ENCODE peak calls at places on chromosome 4, in nine cellular contexts. One of them, this sample, is unnamed.

GRCh38 chr4:38743866-38744265 is 38.9 kb downstream of the TLR10 start:
- DNase-seq in HuH-7: no peak
- DNase-seq in neural progenitor cell: no peak
- DNase-seq in IMR-90: no peak
- DNase-seq in stimulated activated CD4-positive, alpha-beta T cell treated with anti-CD3 and anti-CD28 coated beads, TNF-alpha, amount 100 ng/mL, for 48 hours: no peak
- DNase-seq in endothelial cell of umbilical vein: no peak
- DNase-seq in cardiac muscle cell: peak
- DNase-seq in posterior cingulate gyrus: no peak
- DNase-seq in heart left ventricle: no peak
- DNase-seq in this sample: no peak

GRCh38 chr4:12488672-12489071 is 995.5 kb downstream of the RAB28 start:
- DNase-seq in cardiac muscle cell: peak
- DNase-seq in IMR-90: no peak
- DNase-seq in endothelial cell of umbilical vein: no peak
- DNase-seq in heart left ventricle: peak
- DNase-seq in neural progenitor cell: no peak
- DNase-seq in posterior cingulate gyrus: peak
- DNase-seq in stimulated activated CD4-positive, alpha-beta T cell treated with anti-CD3 and anti-CD28 coated beads, TNF-alpha, amount 100 ng/mL, for 48 hours: no peak
- DNase-seq in HuH-7: no peak
- DNase-seq in this sample: no peak

GRCh38 chr4:2103843-2104547 is 44.9 kb downstream of the NAT8L start:
- DNase-seq in heart left ventricle: no peak
- DNase-seq in posterior cingulate gyrus: no peak
- DNase-seq in cardiac muscle cell: no peak
- DNase-seq in neural progenitor cell: no peak
- DNase-seq in endothelial cell of umbilical vein: no peak
- DNase-seq in IMR-90: no peak
- DNase-seq in stimulated activated CD4-positive, alpha-beta T cell treated with anti-CD3 and anti-CD28 coated beads, TNF-alpha, amount 100 ng/mL, for 48 hours: no peak
- DNase-seq in HuH-7: no peak
- DNase-seq in this sample: no peak

GRCh38 chr4:158895797-158896442 is 127.1 kb downstream of the FNIP2 start:
- DNase-seq in neural progenitor cell: peak
- DNase-seq in IMR-90: peak
- DNase-seq in stimulated activated CD4-positive, alpha-beta T cell treated with anti-CD3 and anti-CD28 coated beads, TNF-alpha, amount 100 ng/mL, for 48 hours: no peak
- DNase-seq in posterior cingulate gyrus: peak
- DNase-seq in heart left ventricle: no peak
- DNase-seq in HuH-7: no peak
- DNase-seq in endothelial cell of umbilical vein: peak
- DNase-seq in cardiac muscle cell: peak
- DNase-seq in this sample: no peak

GRCh38 chr4:86220137-86220536 is 139.7 kb downstream of the MAPK10 start:
- DNase-seq in heart left ventricle: no peak
- DNase-seq in neural progenitor cell: no peak
- DNase-seq in cardiac muscle cell: peak
- DNase-seq in HuH-7: no peak
- DNase-seq in posterior cingulate gyrus: no peak
- DNase-seq in IMR-90: peak
- DNase-seq in stimulated activated CD4-positive, alpha-beta T cell treated with anti-CD3 and anti-CD28 coated beads, TNF-alpha, amount 100 ng/mL, for 48 hours: no peak
- DNase-seq in endothelial cell of umbilical vein: peak
- DNase-seq in this sample: no peak

GRCh38 chr4:106707776-106708603 is 328.1 kb downstream of the DKK2 start:
- DNase-seq in IMR-90: no peak
- DNase-seq in cardiac muscle cell: peak
- DNase-seq in stimulated activated CD4-positive, alpha-beta T cell treated with anti-CD3 and anti-CD28 coated beads, TNF-alpha, amount 100 ng/mL, for 48 hours: no peak
- DNase-seq in neural progenitor cell: no peak
- DNase-seq in heart left ventricle: no peak
- DNase-seq in HuH-7: no peak
- DNase-seq in posterior cingulate gyrus: no peak
- DNase-seq in endothelial cell of umbilical vein: peak
- DNase-seq in this sample: no peak

GRCh38 chr4:56772134-56772533 is 49.4 kb downstream of the SPINK2 start:
- DNase-seq in HuH-7: no peak
- DNase-seq in heart left ventricle: no peak
- DNase-seq in endothelial cell of umbilical vein: no peak
- DNase-seq in posterior cingulate gyrus: no peak
- DNase-seq in stimulated activated CD4-positive, alpha-beta T cell treated with anti-CD3 and anti-CD28 coated beads, TNF-alpha, amount 100 ng/mL, for 48 hours: no peak
- DNase-seq in IMR-90: peak
- DNase-seq in cardiac muscle cell: no peak
- DNase-seq in neural progenitor cell: no peak
- DNase-seq in this sample: no peak

GRCh38 chr4:111991163-111991562 is 154.1 kb upstream of the FAM241A start:
- DNase-seq in IMR-90: no peak
- DNase-seq in heart left ventricle: no peak
- DNase-seq in stimulated activated CD4-positive, alpha-beta T cell treated with anti-CD3 and anti-CD28 coated beads, TNF-alpha, amount 100 ng/mL, for 48 hours: no peak
- DNase-seq in endothelial cell of umbilical vein: no peak
- DNase-seq in neural progenitor cell: no peak
- DNase-seq in posterior cingulate gyrus: no peak
- DNase-seq in cardiac muscle cell: no peak
- DNase-seq in HuH-7: no peak
- DNase-seq in this sample: no peak

GRCh38 chr4:150178161-150178560 is 99.9 kb downstream of the DCLK2 start:
- DNase-seq in HuH-7: no peak
- DNase-seq in heart left ventricle: no peak
- DNase-seq in posterior cingulate gyrus: no peak
- DNase-seq in IMR-90: peak
- DNase-seq in stimulated activated CD4-positive, alpha-beta T cell treated with anti-CD3 and anti-CD28 coated beads, TNF-alpha, amount 100 ng/mL, for 48 hours: no peak
- DNase-seq in neural progenitor cell: no peak
- DNase-seq in cardiac muscle cell: no peak
- DNase-seq in endothelial cell of umbilical vein: no peak
- DNase-seq in this sample: no peak

GRCh38 chr4:7155611-7156071 is 36.7 kb upstream of the SORCS2 start:
- DNase-seq in neural progenitor cell: no peak
- DNase-seq in cardiac muscle cell: peak
- DNase-seq in posterior cingulate gyrus: peak
- DNase-seq in stimulated activated CD4-positive, alpha-beta T cell treated with anti-CD3 and anti-CD28 coated beads, TNF-alpha, amount 100 ng/mL, for 48 hours: no peak
- DNase-seq in endothelial cell of umbilical vein: peak
- DNase-seq in heart left ventricle: peak
- DNase-seq in IMR-90: no peak
- DNase-seq in HuH-7: no peak
- DNase-seq in this sample: peak

GRCh38 chr4:86928400-86929255 is 6.2 kb upstream of the AFF1 start:
- DNase-seq in endothelial cell of umbilical vein: no peak
- DNase-seq in neural progenitor cell: no peak
- DNase-seq in heart left ventricle: no peak
- DNase-seq in posterior cingulate gyrus: no peak
- DNase-seq in cardiac muscle cell: no peak
- DNase-seq in stimulated activated CD4-positive, alpha-beta T cell treated with anti-CD3 and anti-CD28 coated beads, TNF-alpha, amount 100 ng/mL, for 48 hours: no peak
- DNase-seq in IMR-90: no peak
- DNase-seq in HuH-7: no peak
- DNase-seq in this sample: no peak

GRCh38 chr4:82510216-82510615 is 51.6 kb downstream of the TMEM150C start:
- DNase-seq in HuH-7: no peak
- DNase-seq in cardiac muscle cell: no peak
- DNase-seq in stimulated activated CD4-positive, alpha-beta T cell treated with anti-CD3 and anti-CD28 coated beads, TNF-alpha, amount 100 ng/mL, for 48 hours: no peak
- DNase-seq in heart left ventricle: no peak
- DNase-seq in posterior cingulate gyrus: no peak
- DNase-seq in endothelial cell of umbilical vein: no peak
- DNase-seq in IMR-90: no peak
- DNase-seq in neural progenitor cell: no peak
- DNase-seq in this sample: no peak

GRCh38 chr4:3215733-3216132 is 33.2 kb upstream of the MSANTD1 start:
- DNase-seq in heart left ventricle: no peak
- DNase-seq in endothelial cell of umbilical vein: no peak
- DNase-seq in posterior cingulate gyrus: peak
- DNase-seq in cardiac muscle cell: no peak
- DNase-seq in HuH-7: no peak
- DNase-seq in stimulated activated CD4-positive, alpha-beta T cell treated with anti-CD3 and anti-CD28 coated beads, TNF-alpha, amount 100 ng/mL, for 48 hours: no peak
- DNase-seq in IMR-90: no peak
- DNase-seq in neural progenitor cell: no peak
- DNase-seq in this sample: no peak